ENCODE peak calls at places on chromosomes 11 and 22, in five cellular contexts. O is activated CD4-positive, alpha-beta T cell treated with anti-CD3 and anti-CD28 coated beads, Interleukin-2, amount 50 U/mL, for 1 hour; H is kidney; X is stimulated activated CD4-positive, alpha-beta T cell treated with anti-CD3 and anti-CD28 coated beads, Interleukin-4, amount 100 ng/mL, for 48 hours; Q is GM13977. D is an unnamed sample.

GRCh38 chr11:115848614-115849013 is 344.4 kb upstream of the CADM1 start:
- DNase-seq in O (no peak), H (no peak), X (no peak), Q (no peak), D (no peak)

GRCh38 chr11:112723676-112724075 is 237.5 kb upstream of the NCAM1 start:
- DNase-seq in O (no peak), H (no peak), X (no peak), Q (no peak), D (no peak)

GRCh38 chr11:442611-443081 is 835 bp upstream of the ANO9 start:
- DNase-seq in O (no peak), H (peak; percentile 63), X (no peak), Q (no peak), D (no peak)

GRCh38 chr11:77547863-77548551 is 41.7 kb upstream of the AQP11 start:
- DNase-seq in O (no peak), H (no peak), X (peak; percentile 11), Q (peak; percentile 68), D (peak; percentile 83)

GRCh38 chr11:104761511-104761910 is 136.7 kb downstream of the CASP12 start:
- DNase-seq in O (no peak), H (no peak), X (no peak), Q (no peak), D (no peak)

GRCh38 chr11:79077684-79078379 is 363.0 kb downstream of the TENM4 start:
- DNase-seq in O (no peak), H (no peak), X (no peak), Q (no peak), D (no peak)

GRCh38 chr22:36077261-36077660 is 48.6 kb upstream of the RBFOX2 start:
- DNase-seq in O (no peak), H (no peak), X (no peak), Q (no peak), D (no peak)

GRCh38 chr11:125967515-125967914 is 21.7 kb downstream of the VSIG10L2 start:
- DNase-seq in O (no peak), H (no peak), X (no peak), Q (no peak), D (no peak)

GRCh38 chr11:108654994-108655631 is 9.8 kb upstream of the DDX10 start:
- DNase-seq in O (no peak), H (no peak), X (peak; percentile 6), Q (no peak), D (peak; percentile 76)

GRCh38 chr11:109752212-109752825 is 330.3 kb downstream of the C11orf87 start:
- DNase-seq in O (no peak), H (no peak), X (no peak), Q (no peak), D (no peak)

GRCh38 chr22:26796785-26797184 is 139.4 kb downstream of the MIAT start:
- DNase-seq in O (no peak), H (no peak), X (no peak), Q (no peak), D (no peak)

GRCh38 chr11:133964946-133965632 is 8.3 kb upstream of the IGSF9B start:
- DNase-seq in O (no peak), H (no peak), X (no peak), Q (no peak), D (no peak)

GRCh38 chr11:1473011-1473628 is 13.5 kb downstream of the MOB2 start:
- DNase-seq in O (no peak), H (peak; percentile 54), X (no peak), Q (no peak), D (no peak)

GRCh38 chr11:124717421-124717785 is 22.3 kb upstream of the NRGN start:
- DNase-seq in O (no peak), H (no peak), X (no peak), Q (peak; percentile 48), D (no peak)

GRCh38 chr11:2120359-2121100 is 18.7 kb downstream of the IGF2 start:
- DNase-seq in O (no peak), H (no peak), X (no peak), Q (no peak), D (no peak)

GRCh38 chr11:10858505-10859360 is 880 bp upstream of the ZBED5 start:
- DNase-seq in O (peak; percentile 49), H (peak; percentile 88), X (no peak), Q (no peak), D (peak; percentile 86)

GRCh38 chr11:111602865-111603632 is 800 bp downstream of the SIK2 start:
- DNase-seq in O (peak; percentile 6), H (no peak), X (no peak), Q (peak; percentile 32), D (peak; percentile 83)

GRCh38 chr11:120798854-120799253 is 225.0 kb upstream of the TBCEL start:
- DNase-seq in O (no peak), H (no peak), X (no peak), Q (no peak), D (peak; percentile 68)